ENCODE peak calls at places on chromosomes 5 and 9, in eight cellular contexts. A, N, R, T, U, Z, I and H are unnamed samples.

GRCh38 chr5:41638685-41639084 is 128.3 kb upstream of the PLCXD3 start:
- DNase-seq in A (no peak), N (no peak), R (no peak), T (no peak), U (no peak), Z (no peak), I (no peak), H (no peak)

GRCh38 chr9:101566904-101567724 is 27.7 kb downstream of the PPP3R2 start:
- DNase-seq in A (no peak), N (peak; percentile 32), R (no peak), T (no peak), U (no peak), Z (no peak), I (peak; percentile 22), H (no peak)

GRCh38 chr5:5304361-5305035 is 118.0 kb upstream of the ICE1 start:
- DNase-seq in A (no peak), N (no peak), R (no peak), T (no peak), U (no peak), Z (no peak), I (no peak), H (no peak)

GRCh38 chr9:79362100-79363081 is 209.4 kb upstream of the TLE4 start:
- DNase-seq in A (no peak), N (no peak), R (no peak), T (no peak), U (no peak), Z (no peak), I (no peak), H (no peak)

GRCh38 chr5:73030995-73031394 is 75.2 kb downstream of the FCHO2 start:
- DNase-seq in A (no peak), N (no peak), R (no peak), T (no peak), U (no peak), Z (no peak), I (peak; percentile 66), H (no peak)

GRCh38 chr5:1763960-1764605 is 35.6 kb downstream of the MRPL36 start:
- DNase-seq in A (no peak), N (no peak), R (no peak), T (no peak), U (peak; percentile 45), Z (no peak), I (no peak), H (peak; percentile 70)

GRCh38 chr5:124714910-124715309 is 31.5 kb downstream of the ZNF608 start:
- DNase-seq in A (no peak), N (no peak), R (no peak), T (no peak), U (no peak), Z (no peak), I (no peak), H (no peak)

GRCh38 chr9:69324549-69325401 is at the start of gene ENTREP1:
- DNase-seq in A (peak; percentile 83), N (peak; percentile 78), R (no peak), T (peak; percentile 75), U (peak; percentile 80), Z (peak; percentile 93), I (peak; percentile 24), H (peak; percentile 82)

GRCh38 chr5:91937121-91937520 is 554.0 kb upstream of the ARRDC3 start:
- DNase-seq in A (no peak), N (no peak), R (no peak), T (no peak), U (no peak), Z (no peak), I (no peak), H (no peak)

GRCh38 chr5:135373747-135374515 is 25.1 kb downstream of the MACROH2A1 start:
- DNase-seq in A (no peak), N (no peak), R (no peak), T (no peak), U (no peak), Z (no peak), I (no peak), H (no peak)

GRCh38 chr9:134317431-134318414 is 8.5 kb upstream of the RXRA start:
- DNase-seq in A (no peak), N (no peak), R (no peak), T (no peak), U (no peak), Z (peak; percentile 43), I (no peak), H (no peak)

GRCh38 chr5:115297043-115297442 is 589 bp upstream of the CCDC112 start:
- DNase-seq in A (no peak), N (no peak), R (no peak), T (no peak), U (no peak), Z (no peak), I (no peak), H (no peak)

GRCh38 chr5:167294861-167295685 is 996.4 kb upstream of the WWC1 start:
- DNase-seq in A (no peak), N (no peak), R (no peak), T (peak; percentile 54), U (no peak), Z (no peak), I (peak; percentile 3), H (no peak)

GRCh38 chr5:135996611-135997010 is 32.2 kb upstream of the TGFBI start:
- DNase-seq in A (no peak), N (no peak), R (no peak), T (no peak), U (no peak), Z (no peak), I (no peak), H (no peak)

GRCh38 chr5:103347729-103348128 is 89.2 kb downstream of the MACIR start:
- DNase-seq in A (no peak), N (no peak), R (no peak), T (no peak), U (no peak), Z (no peak), I (no peak), H (no peak)

GRCh38 chr9:120711354-120711753 is 2.9 kb downstream of the MEGF9 start:
- DNase-seq in A (no peak), N (no peak), R (no peak), T (no peak), U (no peak), Z (no peak), I (no peak), H (no peak)

GRCh38 chr5:129460951-129461815 is 1.1 kb downstream of the ADAMTS19 start:
- DNase-seq in A (peak; percentile 51), N (peak; percentile 5), R (no peak), T (peak; percentile 45), U (no peak), Z (peak; percentile 86), I (no peak), H (no peak)
- TF ChIP-seq POLR2A in A (no peak), N (no peak), R (no peak), T (no peak), U (no peak), Z (no peak), I (no peak), H (no peak)

GRCh38 chr9:7176574-7176973 is 418.8 kb downstream of the KDM4C start:
- DNase-seq in A (no peak), N (no peak), R (no peak), T (no peak), U (no peak), Z (no peak), I (no peak), H (no peak)
- H3K9me3 ChIP-seq in A (no peaks in the 10 kb centered on the region), N (no peaks in the 10 kb centered on the region), R (no peaks in the 10 kb centered on the region), T (no peaks in the 10 kb centered on the region), U (no peaks in the 10 kb centered on the region), Z (no peaks in the 10 kb centered on the region), I (no peaks in the 10 kb centered on the region), H (no peaks in the 10 kb centered on the region)

GRCh38 chr5:160071521-160072299 is 47.5 kb downstream of the PWWP2A start:
- DNase-seq in A (no peak), N (no peak), R (no peak), T (no peak), U (no peak), Z (no peak), I (no peak), H (no peak)
- TF ChIP-seq POLR2AphosphoS5 in A (no peak), N (no peak), R (no peak), T (no peak), U (no peak), Z (no peak), I (no peak), H (no peak)

GRCh38 chr5:144249755-144250464 is 79.2 kb downstream of the KCTD16 start:
- DNase-seq in A (no peak), N (no peak), R (no peak), T (no peak), U (no peak), Z (no peak), I (no peak), H (no peak)

GRCh38 chr5:144248015-144248414 is 77.3 kb downstream of the KCTD16 start:
- DNase-seq in A (no peak), N (no peak), R (no peak), T (no peak), U (no peak), Z (no peak), I (no peak), H (no peak)

GRCh38 chr5:144247131-144247530 is 76.5 kb downstream of the KCTD16 start:
- DNase-seq in A (no peak), N (no peak), R (no peak), T (no peak), U (no peak), Z (no peak), I (no peak), H (no peak)
- TF ChIP-seq POLR2A in A (no peak), N (no peak), R (no peak), T (no peak), U (no peak), Z (no peak), I (no peak), H (no peak)

GRCh38 chr5:3309538-3309937 is 286.1 kb upstream of the IRX1 start:
- DNase-seq in A (no peak), N (no peak), R (no peak), T (no peak), U (no peak), Z (no peak), I (no peak), H (no peak)
- H3K9me3 ChIP-seq in A (peaks cover 23% of the 10 kb centered on the region), N (no peaks in the 10 kb centered on the region), R (no peaks in the 10 kb centered on the region), T (no peaks in the 10 kb centered on the region), U (no peaks in the 10 kb centered on the region), Z (no peaks in the 10 kb centered on the region), I (peaks cover 12% of the 10 kb centered on the region), H (no peaks in the 10 kb centered on the region)

DNA sequence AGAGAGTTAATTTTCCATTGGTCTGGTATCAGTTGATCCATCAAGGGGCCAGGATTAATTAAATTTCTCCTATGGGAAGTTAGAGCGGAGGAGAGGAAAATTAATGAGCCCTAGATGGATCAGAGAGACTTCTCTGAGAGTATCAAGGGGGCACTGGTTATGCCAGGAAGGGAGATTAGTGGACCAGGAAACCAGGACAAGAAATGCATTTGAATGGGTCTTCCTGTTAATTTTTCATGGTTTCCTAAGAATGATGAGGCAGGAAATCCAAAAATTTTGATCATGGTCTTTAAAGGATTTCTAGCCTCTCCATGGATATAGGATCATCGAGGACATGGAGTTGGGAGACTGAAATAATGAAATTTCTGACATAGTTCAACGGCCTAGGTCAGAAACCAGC is 30.8 kb downstream of the FOXI1 start:
- DNase-seq in A (no peak), N (no peak), R (no peak), T (no peak), U (no peak), Z (no peak), I (no peak), H (no peak)
- TF ChIP-seq POLR2AphosphoS5 in A (no peak), N (no peak), R (no peak), T (no peak), U (no peak), Z (no peak), I (no peak), H (no peak)

GRCh38 chr9:37364751-37365360 is 57.6 kb upstream of the GRHPR start:
- DNase-seq in A (no peak), N (no peak), R (no peak), T (peak; percentile 18), U (no peak), Z (no peak), I (no peak), H (no peak)
- TF ChIP-seq POLR2A in A (no peak), N (no peak), R (no peak), T (no peak), U (no peak), Z (no peak), I (no peak), H (no peak)

GRCh38 chr5:140794594-140795258 is at the start of gene PCDHA2:
- DNase-seq in A (no peak), N (no peak), R (no peak), T (no peak), U (no peak), Z (peak; percentile 56), I (no peak), H (no peak)
- H3K9me3 ChIP-seq in A (peaks cover 92% of the 10 kb centered on the region), N (no peaks in the 10 kb centered on the region), R (no peaks in the 10 kb centered on the region), T (peaks cover 11% of the 10 kb centered on the region), U (peaks cover 81% of the 10 kb centered on the region), Z (peaks cover 47% of the 10 kb centered on the region), I (no peaks in the 10 kb centered on the region), H (peaks cover 15% of the 10 kb centered on the region)